ENCODE peak calls at places on chromosomes 2 and 18, in eight cellular contexts. N is thoracic aorta, L is fibroblast of lung, O is foreskin keratinocyte, F is right atrium auricular region, X is GM23338, T is lower lobe of right lung, I is cardiac muscle cell. B is an unnamed sample.

GRCh38 chr2:182610231-182610630 is 105.8 kb upstream of the DNAJC10 start:
- DNase-seq in T (no peak), O (no peak), I (no peak), N (no peak), L (no peak), X (no peak), F (no peak), B (no peak)

GRCh38 chr18:26091047-26091630 is 726 bp upstream of the SS18 start:
- DNase-seq in F (peak), X (peak), O (peak), L (no peak), T (no peak), I (no peak), N (peak), B (no peak)

GRCh38 chr2:151637284-151637781 is 96.9 kb downstream of the NEB start:
- DNase-seq in T (no peak), N (no peak), O (no peak), F (no peak), I (no peak), L (peak), X (no peak), B (no peak)

GRCh38 chr2:226763320-226763719 is 36.3 kb downstream of the IRS1 start:
- DNase-seq in T (no peak), X (no peak), I (no peak), F (no peak), N (no peak), L (no peak), O (no peak), B (no peak)

GRCh38 chr2:174716785-174717184 is 47.5 kb downstream of the CHRNA1 start:
- DNase-seq in N (no peak), L (no peak), F (no peak), O (no peak), I (no peak), T (no peak), X (no peak), B (no peak)

GRCh38 chr2:218854860-218855259 is 4.7 kb upstream of the WNT6 start:
- DNase-seq in X (no peak), L (no peak), F (no peak), T (no peak), N (no peak), I (no peak), O (no peak), B (no peak)

GRCh38 chr2:126996378-126996699 is 97.6 kb downstream of the TEX51 start:
- DNase-seq in L (no peak), O (no peak), X (no peak), F (no peak), N (no peak), I (no peak), T (no peak), B (no peak)

GRCh38 chr2:46267616-46268015 is 29.6 kb upstream of the EPAS1 start:
- DNase-seq in N (no peak), I (no peak), F (no peak), O (no peak), T (no peak), L (peak), X (no peak), B (no peak)

GRCh38 chr2:145110668-145111067 is 590.7 kb upstream of the ZEB2 start:
- DNase-seq in L (peak), X (no peak), T (no peak), O (no peak), F (no peak), I (no peak), N (no peak), B (no peak)

GRCh38 chr18:62611395-62612241 is 88.8 kb downstream of the ZCCHC2 start:
- DNase-seq in F (no peak), I (no peak), T (no peak), L (no peak), X (peak), N (no peak), O (no peak), B (no peak)

GRCh38 chr2:180722551-180723239 is 257.7 kb upstream of the UBE2E3 start:
- DNase-seq in L (peak), X (no peak), F (no peak), T (no peak), N (no peak), O (no peak), I (no peak), B (peak)

GRCh38 chr18:22021701-22022100 is 147.7 kb upstream of the GATA6 start:
- DNase-seq in N (no peak), I (no peak), T (no peak), X (no peak), O (no peak), L (no peak), F (no peak), B (peak)

GRCh38 chr2:53058526-53058925 is 709.1 kb upstream of the CHAC2 start:
- DNase-seq in L (no peak), O (peak), X (peak), F (no peak), T (no peak), N (no peak), I (peak), B (no peak)

GRCh38 chr2:37268111-37268510 is 36.7 kb downstream of the NDUFAF7 start:
- DNase-seq in I (no peak), N (no peak), X (no peak), L (no peak), F (no peak), O (no peak), T (no peak), B (no peak)

GRCh38 chr2:83879127-83879526 is 580.0 kb downstream of the SUCLG1 start:
- DNase-seq in T (no peak), O (no peak), F (no peak), L (no peak), N (no peak), X (no peak), I (no peak), B (no peak)

GRCh38 chr2:16629044-16629443 is 36.6 kb downstream of the CYRIA start:
- DNase-seq in I (no peak), N (no peak), T (no peak), O (no peak), F (no peak), L (no peak), X (no peak), B (no peak)

GRCh38 chr18:42268793-42269192 is 313.8 kb downstream of the PIK3C3 start:
- DNase-seq in N (no peak), L (no peak), O (no peak), F (no peak), T (no peak), I (no peak), X (no peak), B (no peak)

GRCh38 chr2:9813312-9814128 is 29.8 kb upstream of the TAF1B start:
- DNase-seq in F (peak), T (peak), X (peak), O (no peak), L (peak), N (peak), I (peak), B (peak)

GRCh38 chr2:12222561-12222960 is 476.1 kb downstream of the LPIN1 start:
- DNase-seq in I (no peak), N (no peak), L (no peak), X (no peak), F (no peak), O (peak), T (no peak), B (no peak)

GRCh38 chr2:200352631-200353030 is 46.1 kb downstream of the SPATS2L start:
- DNase-seq in L (peak), I (peak), O (peak), N (no peak), X (no peak), T (no peak), F (no peak), B (no peak)

GRCh38 chr2:240449764-240450531 is 14.5 kb downstream of the GPC1 start:
- DNase-seq in X (no peak), L (no peak), O (peak), T (no peak), N (no peak), I (no peak), F (no peak), B (no peak)

GRCh38 chr2:172358784-172359556 is 68.4 kb upstream of the ITGA6 start:
- DNase-seq in L (peak), O (no peak), I (no peak), X (no peak), T (no peak), N (peak), F (no peak), B (no peak)

GRCh38 chr2:189015378-189015777 is 41.2 kb downstream of the COL3A1 start:
- DNase-seq in F (no peak), X (peak), L (no peak), I (no peak), N (no peak), O (no peak), T (no peak), B (no peak)

GRCh38 chr2:12251121-12251520 is 465.6 kb upstream of the TRIB2 start:
- DNase-seq in I (no peak), T (no peak), X (no peak), F (no peak), L (no peak), N (no peak), O (no peak), B (no peak)

DNA sequence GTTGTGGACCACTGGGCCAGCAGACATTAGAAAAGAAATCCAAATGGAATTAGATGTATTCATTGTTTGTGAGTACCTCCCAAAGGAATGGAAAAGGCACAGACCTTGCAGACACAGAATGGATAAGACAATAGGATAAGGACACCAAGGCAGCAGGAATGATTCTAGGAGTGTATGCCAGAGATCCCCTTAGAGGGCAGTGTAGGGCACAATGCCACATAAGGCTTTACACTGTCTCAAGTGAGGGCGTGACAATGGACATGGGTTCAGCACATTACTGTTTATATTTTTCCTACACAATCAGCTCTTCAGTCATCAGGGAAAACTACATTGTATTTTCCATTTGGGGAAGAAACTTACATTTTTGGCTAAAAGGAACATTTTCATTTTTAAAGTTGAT is 250.9 kb downstream of the PTH2R start:
- DNase-seq in N (no peak), X (peak), F (no peak), L (no peak), I (no peak), T (no peak), O (no peak), B (no peak)
- TF ChIP-seq CTCF in N (no peak), X (peak), F (no peak), L (no peak), I (no peak), T (no peak), O (no peak), B (no peak)

GRCh38 chr2:115650827-115651226 is 1208.4 kb downstream of the DPP10 start:
- DNase-seq in X (peak), T (no peak), I (peak), N (no peak), L (no peak), O (no peak), F (no peak), B (no peak)

DNA sequence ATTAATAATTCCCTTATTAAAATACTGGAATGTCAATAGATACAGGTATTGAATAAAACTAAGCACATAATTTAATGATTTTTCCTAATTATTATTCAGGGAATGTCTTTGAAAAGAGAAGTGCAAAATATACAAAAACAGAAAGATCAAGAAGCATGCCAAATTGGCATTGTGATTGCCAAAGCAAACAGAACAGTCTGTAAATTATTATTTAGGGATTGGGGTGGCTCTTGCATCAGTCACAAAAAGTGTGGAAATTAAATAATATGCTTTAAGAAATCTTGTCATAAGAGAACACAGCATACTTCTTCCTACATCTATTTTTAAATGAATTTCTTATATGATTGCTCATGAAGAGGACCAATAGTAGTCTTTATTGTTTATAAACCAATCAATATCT is 1211.9 kb downstream of the DPP10 start:
- DNase-seq in F (no peak), O (no peak), I (no peak), L (no peak), T (no peak), N (no peak), X (no peak), B (no peak)
- TF ChIP-seq CTCF in F (no peak), O (no peak), I (no peak), L (no peak), T (no peak), N (no peak), X (no peak), B (no peak)

GRCh38 chr2:60675309-60675708 is 80.8 kb upstream of the PAPOLG start:
- DNase-seq in F (no peak), N (no peak), X (peak), L (no peak), I (no peak), O (no peak), T (no peak), B (no peak)
- TF ChIP-seq CTCF in F (no peak), N (no peak), X (peak), L (no peak), I (no peak), O (peak), T (no peak), B (no peak)

GRCh38 chr2:62197017-62197586 is 1.2 kb downstream of the B3GNT2 start:
- DNase-seq in T (peak), N (no peak), I (peak), F (no peak), X (no peak), O (no peak), L (no peak), B (no peak)
- TF ChIP-seq CTCF in T (no peak), N (no peak), I (peak), F (no peak), X (no peak), O (peak), L (no peak), B (no peak)

DNA sequence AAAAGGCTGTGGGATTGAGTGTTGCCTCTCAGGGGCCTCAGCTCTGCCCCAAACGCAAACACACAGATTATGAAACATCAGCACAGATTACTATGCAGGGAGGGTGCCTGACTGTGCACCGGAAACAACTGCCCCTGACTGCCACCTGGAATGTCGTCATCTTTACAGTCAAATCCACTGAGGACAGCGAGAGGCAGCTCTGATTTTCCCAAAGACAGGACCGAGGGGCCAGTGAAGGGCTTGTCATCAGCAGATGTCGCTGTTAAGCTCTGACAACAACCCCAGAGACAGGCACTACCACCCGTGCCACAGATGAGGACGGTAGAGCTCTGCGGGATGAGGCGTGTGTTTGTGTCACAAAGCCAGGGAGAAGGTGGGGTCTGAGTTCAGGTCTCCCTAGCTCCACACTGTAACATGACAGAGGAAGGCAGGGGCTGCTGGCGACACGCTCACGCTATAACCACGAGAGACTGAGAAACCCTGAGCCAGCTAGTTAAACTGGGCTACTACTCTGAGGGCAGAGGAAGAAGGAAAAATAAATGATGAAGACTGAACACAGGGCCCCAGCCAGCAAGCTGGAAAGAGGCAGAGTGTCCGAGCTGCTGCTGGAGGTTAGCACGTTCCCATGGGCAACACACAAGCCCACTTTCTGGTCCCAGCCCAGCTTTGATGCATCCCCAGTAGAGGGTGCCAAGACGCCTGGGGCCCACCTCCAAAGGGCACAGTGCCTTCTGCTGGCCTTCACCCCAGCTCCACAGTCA is 47.0 kb downstream of the PARD6G start:
- DNase-seq in N (no peak), X (peak), I (no peak), T (no peak), L (peak), F (peak), O (no peak), B (no peak)
- TF ChIP-seq CTCF in N (no peak), X (peak), I (peak), T (peak), L (no peak), F (peak), O (peak), B (no peak)